ENCODE peak calls at places on chromosomes 6 and 20, in four cellular contexts. K is upper lobe of right lung, F is cardiac fibroblast, D is HFF-Myc. S is an unnamed sample.
A peak's percentile ranks its signal among the peaks of the same experiment; 100 is the strongest.

GRCh38 chr20:7285918-7286556 is 518.6 kb downstream of the BMP2 start:
- DNase-seq in D (peak; percentile 61), K (peak; percentile 67), F (peak; percentile 93), S (peak; percentile 29)

GRCh38 chr6:156633291-156633690 is 143.9 kb upstream of the ARID1B start:
- DNase-seq in K (no peak), D (no peak), F (no peak), S (no peak)

GRCh38 chr6:156676721-156677120 is 100.5 kb upstream of the ARID1B start:
- DNase-seq in D (no peak), F (no peak), K (no peak), S (no peak)

GRCh38 chr20:13006825-13007224 is 1.9 kb upstream of the SPTLC3 start:
- DNase-seq in K (no peak), F (peak; percentile 45), D (no peak), S (no peak)

GRCh38 chr6:4912559-4912958 is 91.3 kb downstream of the RPP40 start:
- DNase-seq in F (no peak), D (no peak), K (no peak), S (no peak)

GRCh38 chr6:44401138-44401537 is 13.6 kb downstream of the CDC5L start:
- DNase-seq in D (no peak), F (no peak), K (no peak), S (no peak)

GRCh38 chr20:47620808-47621805 is 119.4 kb downstream of the NCOA3 start:
- DNase-seq in F (peak; percentile 86), K (no peak), D (peak; percentile 37), S (peak; percentile 22)

GRCh38 chr6:36633915-36634314 is 39.8 kb downstream of the SRSF3 start:
- DNase-seq in D (no peak), K (peak; percentile 72), F (peak; percentile 97), S (no peak)

GRCh38 chr20:10432079-10432478 is 1.9 kb downstream of the MKKS start:
- DNase-seq in F (peak; percentile 50), D (no peak), K (no peak), S (no peak)

GRCh38 chr6:55694148-55694547 is 115.2 kb upstream of the HMGCLL1 start:
- DNase-seq in K (no peak), F (peak; percentile 74), D (peak; percentile 63), S (peak; percentile 26)

GRCh38 chr20:63973636-63974401 is 4.1 kb upstream of the ZNF512B start:
- DNase-seq in D (peak; percentile 56), K (peak; percentile 95), F (peak; percentile 88), S (no peak)
- TF ChIP-seq CTCF in D (peak; percentile 99), K (peak; percentile 99), F (peak; percentile 98), S (peak; percentile 96)

DNA sequence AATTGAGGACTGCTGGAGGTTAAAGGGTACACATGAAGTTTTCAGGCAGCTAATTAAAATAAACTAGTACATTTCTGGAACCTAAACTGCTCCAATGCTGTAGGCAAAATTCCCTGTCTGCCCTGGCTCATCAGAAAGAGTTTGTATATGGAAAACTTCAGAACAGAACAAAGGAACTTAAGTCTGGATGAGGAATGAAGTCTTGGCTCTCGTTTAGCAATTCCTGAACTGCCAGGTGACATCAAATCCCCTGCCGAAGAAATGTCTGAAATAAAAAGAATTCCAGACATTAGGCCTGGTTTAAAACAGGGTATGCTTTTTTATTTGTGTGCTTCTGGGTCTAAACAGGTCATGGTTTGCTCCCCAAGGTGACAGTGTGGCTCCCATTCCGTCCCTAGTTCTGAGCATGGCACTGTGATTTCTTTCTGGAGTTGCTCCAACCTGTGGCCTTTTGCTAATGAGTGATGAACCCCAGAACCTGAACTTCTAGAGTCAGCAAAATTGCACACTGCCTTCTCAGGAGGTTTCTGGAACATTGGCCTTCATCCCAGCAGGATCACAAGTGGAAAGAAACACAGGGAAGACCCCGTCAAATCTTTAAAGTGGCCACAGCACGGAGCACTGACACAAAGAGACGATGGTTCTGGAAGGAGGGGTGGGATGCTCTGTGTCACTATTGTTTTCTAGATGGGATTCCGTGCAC is 129.4 kb upstream of the NAA20 start:
- DNase-seq in K (no peak), D (no peak), F (no peak), S (no peak)
- H3K4me3 ChIP-seq in K (peak overlapping the region; percentile 43), D (no peak overlapping the region), F (peak overlapping the region; percentile 56), S (peak overlapping the region; percentile 58)

GRCh38 chr6:145137425-145137824 is 597.9 kb downstream of the EPM2A start:
- DNase-seq in F (peak; percentile 32), K (no peak), D (peak; percentile 9), S (no peak)
- TF ChIP-seq CTCF in F (peak; percentile 16), K (peak; percentile 8), D (no peak), S (peak; percentile 40)

GRCh38 chr20:14761903-14762302 is 424.5 kb upstream of the FLRT3 start:
- DNase-seq in F (no peak), D (no peak), K (no peak), S (no peak)
- H3K4me3 ChIP-seq in F (no peak overlapping the region), D (no peak overlapping the region), K (no peak overlapping the region), S (no peak overlapping the region)

DNA sequence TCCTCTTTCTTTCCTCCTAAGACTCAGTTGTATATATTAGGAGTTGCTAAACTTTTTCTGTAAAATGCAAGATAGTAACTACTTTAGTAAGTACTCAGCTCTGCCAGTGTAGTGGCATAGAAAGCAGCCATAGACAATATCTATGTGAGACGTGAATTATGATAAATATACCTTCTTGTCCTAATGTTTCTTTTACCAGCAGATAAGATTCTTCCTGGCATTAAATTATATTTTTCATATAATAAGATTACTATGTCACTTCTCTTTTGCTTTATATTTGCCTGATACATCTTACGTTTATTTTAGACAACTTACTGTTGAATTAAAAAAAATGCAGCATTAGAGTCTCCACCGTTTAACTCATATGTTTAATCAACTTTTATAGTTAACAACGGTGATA is 51.7 kb downstream of the HDGFL1 start:
- DNase-seq in F (no peak), K (no peak), D (no peak), S (no peak)
- TF ChIP-seq CTCF in F (no peak), K (no peak), D (no peak), S (no peak)

GRCh38 chr20:57699395-57699794 is 10.4 kb downstream of the PMEPA1 start:
- DNase-seq in F (no peak), K (no peak), D (no peak), S (no peak)
- H3K4me3 ChIP-seq in F (no peak overlapping the region), K (no peak overlapping the region), D (no peak overlapping the region), S (no peak overlapping the region)